ENCODE peak calls at places on chromosomes 4 and X, in five cellular contexts. A is HepG2; B is astrocyte of the spinal cord; L is activated CD4-positive, alpha-beta T cell treated with anti-CD3 and anti-CD28 coated beads for 4 hours; Y is nephron progenitor cell. N is an unnamed sample.

GRCh38 chr4:108383157-108383556 is 214.4 kb upstream of the LEF1 start:
- DNase-seq in L (no peak), A (no peak), B (no peak), Y (no peak), N (no peak)

GRCh38 chrX:78388663-78389062 is 61.3 kb upstream of the CYSLTR1 start:
- DNase-seq in A (no peak), Y (no peak), B (no peak), L (no peak), N (no peak)

GRCh38 chrX:70208479-70208878 is 26.0 kb upstream of the AWAT1 start:
- DNase-seq in A (no peak), Y (no peak), L (no peak), B (peak; percentile 29), N (no peak)

GRCh38 chr4:162162672-162163071 is 1.1 kb downstream of the FSTL5 start:
- DNase-seq in Y (no peak), B (no peak), A (no peak), L (no peak), N (no peak)

GRCh38 chr4:183185018-183185417 is 86.0 kb downstream of the WWC2 start:
- DNase-seq in Y (no peak), L (no peak), A (no peak), B (no peak), N (no peak)

GRCh38 chr4:151409470-151410313 is 716 bp downstream of the FHIP1A start:
- DNase-seq in Y (peak; percentile 66), A (peak; percentile 79), B (peak; percentile 8), L (peak; percentile 8), N (peak; percentile 14)

GRCh38 chr4:244471-244870 is 60.8 kb downstream of the ZNF732 start:
- DNase-seq in B (peak; percentile 5), A (peak; percentile 21), Y (peak; percentile 8), L (peak; percentile 65), N (peak; percentile 30)

GRCh38 chrX:134716620-134717012 is 58.3 kb upstream of the PLAC1 start:
- DNase-seq in L (no peak), B (no peak), A (no peak), Y (no peak), N (no peak)

GRCh38 chr4:106569151-106570029 is 200.8 kb upstream of the GIMD1 start:
- DNase-seq in Y (no peak), A (no peak), B (no peak), L (no peak), N (no peak)

GRCh38 chrX:134760671-134761070 is 102.4 kb upstream of the PLAC1 start:
- DNase-seq in A (no peak), Y (no peak), B (no peak), L (no peak), N (no peak)

GRCh38 chr4:10302096-10302495 is 155.1 kb downstream of the ZNF518B start:
- DNase-seq in Y (no peak), B (no peak), L (no peak), A (no peak), N (no peak)

GRCh38 chrX:311156-312129 is 7.2 kb downstream of the GTPBP6 start:
- DNase-seq in A (no peak), Y (no peak), L (no peak), B (no peak), N (no peak)

GRCh38 chr4:71415491-71415890 is 76.7 kb downstream of the SLC4A4 start:
- DNase-seq in B (no peak), A (no peak), L (no peak), Y (no peak), N (no peak)

GRCh38 chr4:110009526-110009925 is 96.8 kb downstream of the EGF start:
- DNase-seq in A (no peak), Y (no peak), L (no peak), B (no peak), N (no peak)

GRCh38 chr4:37837446-37837845 is 11.0 kb downstream of the PGM2 start:
- DNase-seq in L (no peak), B (peak; percentile 63), A (no peak), Y (no peak), N (no peak)